ENCODE peak calls at places on chromosome 15, in five cellular contexts. One of them, this sample, is unnamed.

GRCh38 chr15:90225504-90226234 is 8.1 kb downstream of the CIB1 start:
- DNase-seq in sciatic nerve: no peak
- DNase-seq in psoas muscle: no peak
- DNase-seq in EL: no peak
- DNase-seq in T-helper 9 cell: no peak
- DNase-seq in this sample: no peak

GRCh38 chr15:69854521-69855171 is 243.1 kb downstream of the TLE3 start:
- DNase-seq in EL: peak
- DNase-seq in sciatic nerve: no peak
- DNase-seq in psoas muscle: no peak
- DNase-seq in T-helper 9 cell: no peak
- DNase-seq in this sample: peak

GRCh38 chr15:45391746-45392711 is 13.7 kb upstream of the GATM start:
- DNase-seq in T-helper 9 cell: no peak
- DNase-seq in EL: no peak
- DNase-seq in sciatic nerve: no peak
- DNase-seq in psoas muscle: no peak
- DNase-seq in this sample: no peak

GRCh38 chr15:35545316-35545824 is 595 bp downstream of the DPH6 start:
- DNase-seq in psoas muscle: peak
- DNase-seq in sciatic nerve: peak
- DNase-seq in T-helper 9 cell: no peak
- DNase-seq in EL: peak
- DNase-seq in this sample: peak

GRCh38 chr15:79540551-79540950 is 108.4 kb downstream of the MINAR1 start:
- DNase-seq in sciatic nerve: no peak
- DNase-seq in EL: no peak
- DNase-seq in psoas muscle: no peak
- DNase-seq in T-helper 9 cell: no peak
- DNase-seq in this sample: peak

GRCh38 chr15:85793641-85794597 is 806 bp downstream of the KLHL25 start:
- DNase-seq in EL: peak
- DNase-seq in T-helper 9 cell: peak
- DNase-seq in psoas muscle: peak
- DNase-seq in sciatic nerve: peak
- DNase-seq in this sample: peak

GRCh38 chr15:100602822-100603393 is 519 bp downstream of the ASB7 start:
- DNase-seq in EL: peak
- DNase-seq in sciatic nerve: no peak
- DNase-seq in T-helper 9 cell: no peak
- DNase-seq in psoas muscle: no peak
- DNase-seq in this sample: peak

GRCh38 chr15:47812436-47813109 is 95.3 kb downstream of the SEMA6D start:
- DNase-seq in EL: peak
- DNase-seq in T-helper 9 cell: no peak
- DNase-seq in psoas muscle: no peak
- DNase-seq in sciatic nerve: no peak
- DNase-seq in this sample: peak

GRCh38 chr15:66390670-66391069 is 4.0 kb downstream of the MAP2K1 start:
- DNase-seq in sciatic nerve: no peak
- DNase-seq in EL: no peak
- DNase-seq in psoas muscle: no peak
- DNase-seq in T-helper 9 cell: no peak
- DNase-seq in this sample: no peak

GRCh38 chr15:43408789-43409188 is 37.9 kb downstream of the TUBGCP4 start:
- DNase-seq in psoas muscle: no peak
- DNase-seq in T-helper 9 cell: no peak
- DNase-seq in EL: no peak
- DNase-seq in sciatic nerve: no peak
- DNase-seq in this sample: no peak

GRCh38 chr15:51775967-51776816 is 24.8 kb downstream of the TMOD2 start:
- DNase-seq in psoas muscle: no peak
- DNase-seq in T-helper 9 cell: peak
- DNase-seq in EL: peak
- DNase-seq in sciatic nerve: no peak
- DNase-seq in this sample: peak